ENCODE peak calls at places on chromosomes 5 and 9, in six cellular contexts. K, L, P, Y, E and V are unnamed samples.

GRCh38 chr5:5231576-5231975 is 91.4 kb downstream of the ADAMTS16 start:
- DNase-seq in K (no peak), L (no peak), P (no peak), Y (no peak), E (no peak), V (no peak)

GRCh38 chr5:181145133-181145532 is 2.3 kb upstream of the OR2V2 start:
- DNase-seq in K (no peak), L (no peak), P (no peak), Y (no peak), E (no peak), V (no peak)

GRCh38 chr5:108638021-108638420 is 109.7 kb upstream of the FER start:
- DNase-seq in K (no peak), L (no peak), P (no peak), Y (no peak), E (no peak), V (no peak)

GRCh38 chr5:113053614-113054013 is 77.0 kb downstream of the DCP2 start:
- DNase-seq in K (no peak), L (no peak), P (no peak), Y (no peak), E (no peak), V (no peak)

GRCh38 chr9:86792136-86792535 is 155.2 kb downstream of the GAS1 start:
- DNase-seq in K (no peak), L (no peak), P (no peak), Y (no peak), E (no peak), V (no peak)

GRCh38 chr9:21965401-21965951 is 28.7 kb downstream of the CDKN2A start:
- DNase-seq in K (peak), L (no peak), P (peak), Y (peak), E (peak), V (peak)

GRCh38 chr9:92726971-92727715 is 37.5 kb downstream of the BICD2 start:
- DNase-seq in K (no peak), L (no peak), P (peak), Y (no peak), E (no peak), V (peak)

GRCh38 chr5:150289551-150290390 is at the start of gene CAMK2A:
- DNase-seq in K (no peak), L (no peak), P (peak), Y (no peak), E (no peak), V (no peak)

GRCh38 chr9:134294228-134295071 is 31.8 kb upstream of the RXRA start:
- DNase-seq in K (no peak), L (no peak), P (no peak), Y (no peak), E (no peak), V (no peak)

GRCh38 chr5:95841914-95842812 is 19.6 kb upstream of the GLRX start:
- DNase-seq in K (no peak), L (no peak), P (no peak), Y (no peak), E (no peak), V (no peak)

GRCh38 chr9:99259231-99259918 is 37.3 kb downstream of the SEC61B start:
- DNase-seq in K (peak), L (no peak), P (no peak), Y (no peak), E (no peak), V (no peak)

GRCh38 chr9:113993838-113994540 is 84.1 kb downstream of the AMBP start:
- DNase-seq in K (no peak), L (no peak), P (no peak), Y (no peak), E (no peak), V (no peak)

GRCh38 chr5:76472338-76473336 is 69.6 kb downstream of the IQGAP2 start:
- DNase-seq in K (peak), L (no peak), P (no peak), Y (no peak), E (no peak), V (no peak)

GRCh38 chr5:59831341-59831989 is 62.1 kb downstream of the PDE4D start:
- DNase-seq in K (no peak), L (no peak), P (no peak), Y (no peak), E (no peak), V (no peak)